ENCODE peak calls at places on chromosomes 12 and 14, in nine cellular contexts. Z, C, T, W, Y, H, D, N and J are unnamed samples.

GRCh38 chr14:60064491-60065072 is 27.1 kb upstream of the PCNX4 start:
- DNase-seq in C (no peak), W (peak; percentile 3), T (peak; percentile 55), H (no peak), Y (no peak), D (no peak), N (peak; percentile 5), Z (peak; percentile 43), J (no peak)

GRCh38 chr14:72883109-72883508 is 10.8 kb downstream of the DPF3 start:
- DNase-seq in Y (no peak), D (no peak), W (no peak), Z (no peak), C (no peak), T (no peak), H (no peak), N (no peak), J (no peak)

GRCh38 chr12:95790025-95790911 is at the start of gene NTN4:
- DNase-seq in N (peak; percentile 47), D (peak; percentile 69), C (peak; percentile 47), Y (no peak), H (no peak), T (peak; percentile 24), W (peak; percentile 33), Z (peak; percentile 49), J (no peak)

GRCh38 chr12:116551952-116552749 is 7.0 kb upstream of the MAP1LC3B2 start:
- DNase-seq in W (no peak), N (no peak), T (peak; percentile 86), D (no peak), Z (peak; percentile 80), H (no peak), C (peak; percentile 44), Y (no peak), J (no peak)

GRCh38 chr12:92784795-92785562 is 82.2 kb downstream of the PLEKHG7 start:
- DNase-seq in D (no peak), C (no peak), N (peak; percentile 6), Y (peak; percentile 8), Z (peak; percentile 87), T (peak; percentile 79), W (peak; percentile 67), H (no peak), J (peak; percentile 9)

GRCh38 chr14:21734457-21735074 is 60.9 kb upstream of the OR4E1 start:
- DNase-seq in D (no peak), T (peak; percentile 39), C (peak; percentile 46), N (peak; percentile 5), Z (peak; percentile 66), W (peak; percentile 2), H (no peak), Y (no peak), J (no peak)

GRCh38 chr12:113231275-113232231 is 10.3 kb downstream of the TPCN1 start:
- DNase-seq in D (peak; percentile 15), N (no peak), T (peak; percentile 46), C (no peak), Y (peak; percentile 15), W (no peak), H (no peak), Z (no peak), J (no peak)

GRCh38 chr14:75259510-75259855 is 19.1 kb upstream of the FOS start:
- DNase-seq in Y (no peak), H (no peak), T (peak; percentile 77), N (no peak), C (peak; percentile 51), W (peak; percentile 42), D (no peak), Z (no peak), J (no peak)

GRCh38 chr12:24821691-24822090 is 127.2 kb downstream of the BCAT1 start:
- DNase-seq in C (no peak), Z (no peak), D (no peak), H (no peak), W (no peak), N (no peak), Y (no peak), T (peak; percentile 77), J (peak; percentile 12)

GRCh38 chr14:87013583-87013982 is 979.4 kb downstream of the GALC start:
- DNase-seq in H (no peak), W (no peak), N (no peak), T (peak; percentile 88), Y (no peak), Z (no peak), D (no peak), C (no peak), J (no peak)

DNA sequence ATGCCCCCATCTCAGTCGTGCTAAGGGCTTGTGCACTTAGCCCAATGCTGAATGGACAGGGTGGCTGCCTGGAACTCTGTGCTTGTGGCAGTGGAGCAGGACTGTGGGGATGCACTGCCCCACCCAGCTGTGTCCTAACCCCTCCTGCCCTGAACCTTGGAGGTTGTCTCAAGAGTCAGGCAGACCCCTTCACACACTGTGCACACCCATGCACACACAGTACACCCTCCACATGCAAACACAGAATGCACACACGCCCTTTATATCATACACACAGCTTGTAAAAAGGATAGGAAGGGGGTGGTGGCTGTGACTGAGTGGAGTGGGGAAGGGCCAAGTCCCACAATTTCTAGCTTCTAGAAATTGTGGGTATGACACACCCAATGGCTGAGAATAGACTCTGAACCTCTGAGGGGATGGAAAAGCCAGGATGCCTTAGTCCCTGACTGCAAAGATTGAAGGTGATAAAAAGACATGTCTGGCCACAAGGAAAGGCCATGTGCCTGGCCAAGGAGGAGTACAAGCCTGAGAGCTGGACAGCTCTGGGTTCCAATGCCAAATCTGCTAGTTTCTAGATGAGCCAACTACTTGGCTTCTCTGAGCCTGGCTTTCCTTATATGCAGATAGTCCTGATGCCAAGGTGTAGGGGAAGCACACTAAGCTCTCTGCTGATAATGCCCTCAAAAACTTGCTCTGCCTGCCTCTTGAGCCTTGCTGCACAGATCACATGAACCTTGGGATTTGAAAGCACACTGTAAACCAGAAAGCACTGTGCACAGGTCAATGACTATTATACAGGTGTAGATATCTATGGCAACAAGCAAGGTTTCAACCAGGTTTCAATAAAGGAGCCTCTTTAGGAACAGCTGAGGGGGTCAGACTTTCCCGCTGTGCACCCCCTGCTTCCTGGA is 8.4 kb downstream of the KRT8 start:
- DNase-seq in H (no peak), T (no peak), W (no peak), Y (no peak), C (no peak), N (no peak), Z (no peak), D (no peak), J (no peak)
- TF ChIP-seq POLR2A in H (no peak), T (no peak), W (peak; percentile 2), Y (no peak), C (no peak), N (no peak), Z (no peak), D (no peak), J (no peak)

GRCh38 chr12:6532927-6533652 is 1.2 kb upstream of the GAPDH start:
- DNase-seq in N (no peak), H (no peak), T (peak; percentile 76), D (peak; percentile 65), C (peak; percentile 81), Z (peak; percentile 81), Y (no peak), W (peak; percentile 66), J (no peak)
- TF ChIP-seq POLR2A in N (no peak), H (no peak), T (no peak), D (no peak), C (no peak), Z (peak; percentile 31), Y (no peak), W (peak; percentile 61), J (peak; percentile 38)

GRCh38 chr12:131983554-131983953 is 33.8 kb downstream of the EP400 start:
- DNase-seq in T (no peak), N (no peak), Y (no peak), D (no peak), H (no peak), Z (no peak), W (no peak), C (no peak), J (no peak)

GRCh38 chr12:131982041-131982440 is 32.3 kb downstream of the EP400 start:
- DNase-seq in H (no peak), Y (no peak), Z (no peak), T (no peak), W (no peak), C (peak; percentile 6), D (no peak), N (no peak), J (no peak)

GRCh38 chr12:131981388-131981787 is 31.6 kb downstream of the EP400 start:
- DNase-seq in H (no peak), T (no peak), N (no peak), Z (no peak), Y (no peak), W (no peak), C (no peak), D (no peak), J (no peak)

GRCh38 chr12:131985145-131985875 is 35.6 kb downstream of the EP400 start:
- DNase-seq in W (no peak), T (no peak), H (no peak), Z (peak; percentile 93), Y (no peak), C (peak; percentile 15), D (peak; percentile 28), N (no peak), J (no peak)

DNA sequence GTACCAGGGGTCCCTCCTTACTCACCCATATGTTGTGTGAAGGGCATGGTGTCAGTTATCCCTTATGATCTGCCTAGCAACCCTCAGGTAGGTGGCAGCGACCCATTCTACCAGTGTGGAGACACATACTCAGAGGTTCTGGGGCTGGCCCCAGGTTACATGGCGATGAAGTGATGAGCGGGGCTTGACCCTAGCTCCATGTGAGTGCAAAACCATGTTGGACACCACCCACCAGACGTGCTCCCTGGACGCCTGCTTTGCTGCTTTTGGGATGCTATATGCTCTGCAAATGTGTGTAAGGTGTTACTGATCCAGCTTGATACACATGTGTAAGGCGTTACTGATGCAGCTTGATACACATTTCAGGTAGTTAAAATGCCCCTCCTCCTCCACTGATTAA is 33.3 kb downstream of the EP400 start:
- DNase-seq in N (no peak), C (peak; percentile 4), Z (no peak), W (no peak), D (no peak), Y (no peak), H (no peak), T (no peak), J (no peak)
- TF ChIP-seq POLR2A in N (no peak), C (no peak), Z (no peak), W (no peak), D (no peak), Y (no peak), H (no peak), T (no peak), J (no peak)

GRCh38 chr12:91617830-91618229 is 435.2 kb upstream of the DCN start:
- DNase-seq in W (no peak), C (no peak), Y (no peak), Z (no peak), H (no peak), T (no peak), N (no peak), D (no peak), J (no peak)

GRCh38 chr12:91620422-91620821 is 437.8 kb upstream of the DCN start:
- DNase-seq in T (no peak), W (no peak), H (no peak), N (no peak), C (no peak), Z (no peak), D (no peak), Y (no peak), J (no peak)

GRCh38 chr12:91618281-91618680 is 435.7 kb upstream of the DCN start:
- DNase-seq in D (no peak), N (no peak), C (no peak), Z (no peak), T (no peak), Y (no peak), W (no peak), H (no peak), J (no peak)

GRCh38 chr12:91622981-91623380 is 440.4 kb upstream of the DCN start:
- DNase-seq in C (no peak), W (no peak), N (no peak), Y (no peak), D (no peak), Z (no peak), T (no peak), H (no peak), J (no peak)

GRCh38 chr12:91620949-91621348 is 438.3 kb upstream of the DCN start:
- DNase-seq in Y (no peak), H (no peak), T (peak; percentile 12), W (no peak), D (no peak), N (no peak), Z (no peak), C (no peak), J (no peak)
- TF ChIP-seq POLR2A in Y (no peak), H (no peak), T (no peak), W (no peak), D (no peak), N (no peak), Z (no peak), C (no peak), J (no peak)